ENCODE peak calls at places on chromosome 7, in ten cellular contexts. G is uterus; X is fibroblast of lung; V is effector memory CD8-positive, alpha-beta T cell; H is T-helper 17 cell; Z is spleen; K is mucosa of gallbladder; T is skeletal muscle cell; C is brain microvascular endothelial cell; Y is AG08395. M is an unnamed sample.

GRCh38 chr7:73303546-73303945 is 5.1 kb downstream of the NSUN5 start:
- DNase-seq in G (no peak), X (no peak), V (no peak), H (no peak), Z (no peak), K (no peak), T (no peak), C (no peak), Y (no peak), M (no peak)

GRCh38 chr7:20107582-20107981 is 109.6 kb downstream of the MACC1 start:
- DNase-seq in G (no peak), X (no peak), V (no peak), H (no peak), Z (no peak), K (no peak), T (no peak), C (no peak), Y (peak), M (no peak)

GRCh38 chr7:7129381-7129780 is 53.0 kb upstream of the C1GALT1 start:
- DNase-seq in G (no peak), X (no peak), V (no peak), H (no peak), Z (no peak), K (no peak), T (no peak), C (no peak), Y (no peak), M (no peak)

GRCh38 chr7:31603076-31603475 is 83.9 kb upstream of the PPP1R17 start:
- DNase-seq in G (no peak), X (no peak), V (no peak), H (no peak), Z (no peak), K (no peak), T (no peak), C (no peak), Y (peak), M (no peak)

GRCh38 chr7:140137078-140137477 is 39.7 kb downstream of the KDM7A start:
- DNase-seq in G (no peak), X (no peak), V (no peak), H (no peak), Z (no peak), K (no peak), T (no peak), C (no peak), Y (no peak), M (no peak)

GRCh38 chr7:33742999-33743587 is 162.2 kb upstream of the BMPER start:
- DNase-seq in G (no peak), X (no peak), V (no peak), H (no peak), Z (no peak), K (no peak), T (no peak), C (no peak), Y (no peak), M (no peak)

GRCh38 chr7:138008588-138009349 is 6.9 kb upstream of the CREB3L2 start:
- DNase-seq in G (peak), X (peak), V (peak), H (peak), Z (no peak), K (no peak), T (no peak), C (no peak), Y (peak), M (peak)

GRCh38 chr7:80960228-80960627 is 41.4 kb upstream of the SEMA3C start:
- DNase-seq in G (no peak), X (peak), V (no peak), H (no peak), Z (no peak), K (no peak), T (no peak), C (no peak), Y (peak), M (no peak)

GRCh38 chr7:79453558-79454324 is at the start of gene MAGI2:
- DNase-seq in G (peak), X (peak), V (no peak), H (no peak), Z (peak), K (peak), T (peak), C (peak), Y (peak), M (no peak)

GRCh38 chr7:80133361-80134104 is 1.1 kb upstream of the GNAI1 start:
- DNase-seq in G (no peak), X (no peak), V (no peak), H (no peak), Z (no peak), K (no peak), T (no peak), C (no peak), Y (no peak), M (no peak)

GRCh38 chr7:72493850-72494661 is 81.9 kb upstream of the CALN1 start:
- DNase-seq in G (no peak), X (peak), V (peak), H (peak), Z (no peak), K (peak), T (peak), C (peak), Y (peak), M (peak)

GRCh38 chr7:105830405-105831218 is 45.8 kb downstream of the ATXN7L1 start:
- DNase-seq in G (no peak), X (peak), V (no peak), H (no peak), Z (no peak), K (no peak), T (peak), C (peak), Y (peak), M (no peak)

GRCh38 chr7:101108330-101108857 is 18.5 kb upstream of the SERPINE1 start:
- DNase-seq in G (no peak), X (peak), V (no peak), H (no peak), Z (no peak), K (no peak), T (no peak), C (no peak), Y (peak), M (no peak)

GRCh38 chr7:14688208-14688607 is 214.3 kb downstream of the DGKB start:
- DNase-seq in G (no peak), X (no peak), V (no peak), H (no peak), Z (no peak), K (no peak), T (no peak), C (no peak), Y (no peak), M (no peak)

GRCh38 chr7:98194672-98195457 is 16.4 kb upstream of the BHLHA15 start:
- DNase-seq in G (no peak), X (no peak), V (no peak), H (no peak), Z (no peak), K (no peak), T (no peak), C (peak), Y (no peak), M (no peak)

M was measured in CD4-positive, alpha-beta memory T cell.